ENCODE peak calls at places on chromosomes 1 and 21, in six cellular contexts. One of them, this sample, is unnamed.
A peak's percentile ranks its signal among the peaks of the same experiment; 100 is the strongest.

GRCh38 chr21:15289896-15290841 is 225.4 kb upstream of the NRIP1 start:
- DNase-seq in endothelial cell of umbilical vein: no peak
- DNase-seq in GM12878: no peak
- DNase-seq in A549: no peak
- DNase-seq in K562: peak; percentile 77
- DNase-seq in HepG2: peak; percentile 22
- DNase-seq in this sample: no peak

GRCh38 chr1:155859234-155859829 is at the start of gene SYT11:
- DNase-seq in K562: peak; percentile 98
- DNase-seq in HepG2: peak; percentile 94
- DNase-seq in GM12878: peak; percentile 91
- DNase-seq in A549: peak; percentile 94
- DNase-seq in endothelial cell of umbilical vein: peak; percentile 95
- DNase-seq in this sample: peak; percentile 96

GRCh38 chr1:29673669-29674624 is 437.6 kb downstream of the PTPRU start:
- DNase-seq in GM12878: no peak
- DNase-seq in HepG2: no peak
- DNase-seq in A549: no peak
- DNase-seq in endothelial cell of umbilical vein: no peak
- DNase-seq in K562: no peak
- DNase-seq in this sample: no peak

GRCh38 chr1:180800945-180801344 is 111.8 kb upstream of the KIAA1614 start:
- DNase-seq in endothelial cell of umbilical vein: no peak
- DNase-seq in GM12878: no peak
- DNase-seq in A549: no peak
- DNase-seq in K562: no peak
- DNase-seq in HepG2: no peak
- DNase-seq in this sample: no peak

GRCh38 chr1:10979483-10979920 is 33.0 kb upstream of the TARDBP start:
- DNase-seq in A549: no peak
- DNase-seq in HepG2: peak; percentile 85
- DNase-seq in K562: no peak
- DNase-seq in GM12878: no peak
- DNase-seq in endothelial cell of umbilical vein: peak; percentile 62
- DNase-seq in this sample: peak; percentile 37

GRCh38 chr1:13801232-13801631 is 101.2 kb downstream of the PRDM2 start:
- DNase-seq in GM12878: no peak
- DNase-seq in A549: no peak
- DNase-seq in K562: no peak
- DNase-seq in HepG2: no peak
- DNase-seq in endothelial cell of umbilical vein: no peak
- DNase-seq in this sample: no peak

GRCh38 chr1:192809286-192810252 is 730 bp downstream of the RGS2 start:
- DNase-seq in HepG2: no peak
- DNase-seq in K562: peak; percentile 64
- DNase-seq in GM12878: no peak
- DNase-seq in A549: peak; percentile 48
- DNase-seq in endothelial cell of umbilical vein: peak; percentile 68
- DNase-seq in this sample: peak; percentile 71

GRCh38 chr1:29124366-29125236 is 898 bp upstream of the TMEM200B start:
- DNase-seq in K562: peak; percentile 80
- DNase-seq in GM12878: no peak
- DNase-seq in endothelial cell of umbilical vein: peak; percentile 72
- DNase-seq in HepG2: peak; percentile 56
- DNase-seq in A549: peak; percentile 56
- DNase-seq in this sample: peak; percentile 67

GRCh38 chr21:35565204-35565611 is 495.1 kb downstream of the SETD4 start:
- DNase-seq in GM12878: no peak
- DNase-seq in HepG2: no peak
- DNase-seq in K562: peak; percentile 60
- DNase-seq in endothelial cell of umbilical vein: peak; percentile 8
- DNase-seq in A549: no peak
- DNase-seq in this sample: peak; percentile 87

GRCh38 chr1:77085109-77085508 is 134.1 kb downstream of the PIGK start:
- DNase-seq in K562: no peak
- DNase-seq in GM12878: no peak
- DNase-seq in HepG2: no peak
- DNase-seq in endothelial cell of umbilical vein: no peak
- DNase-seq in A549: no peak
- DNase-seq in this sample: no peak

GRCh38 chr1:203402609-203403337 is 51.9 kb upstream of the FMOD start:
- DNase-seq in A549: no peak
- DNase-seq in endothelial cell of umbilical vein: peak; percentile 66
- DNase-seq in K562: no peak
- DNase-seq in HepG2: no peak
- DNase-seq in GM12878: no peak
- DNase-seq in this sample: peak; percentile 72

GRCh38 chr1:152514715-152515453 is 602 bp downstream of the CRCT1 start:
- DNase-seq in K562: no peak
- DNase-seq in A549: no peak
- DNase-seq in HepG2: no peak
- DNase-seq in endothelial cell of umbilical vein: no peak
- DNase-seq in GM12878: no peak
- DNase-seq in this sample: no peak

GRCh38 chr1:169487561-169487960 is 1.8 kb upstream of the SLC19A2 start:
- DNase-seq in GM12878: no peak
- DNase-seq in HepG2: no peak
- DNase-seq in A549: no peak
- DNase-seq in endothelial cell of umbilical vein: no peak
- DNase-seq in K562: no peak
- DNase-seq in this sample: no peak

GRCh38 chr1:13950637-13951036 is 250.6 kb downstream of the PRDM2 start:
- DNase-seq in HepG2: no peak
- DNase-seq in K562: peak; percentile 39
- DNase-seq in endothelial cell of umbilical vein: no peak
- DNase-seq in A549: no peak
- DNase-seq in GM12878: no peak
- DNase-seq in this sample: peak; percentile 13

GRCh38 chr1:206952182-206952581 is 5.9 kb upstream of the PIGR start:
- DNase-seq in HepG2: peak; percentile 37
- DNase-seq in A549: peak; percentile 48
- DNase-seq in GM12878: no peak
- DNase-seq in K562: peak; percentile 25
- DNase-seq in endothelial cell of umbilical vein: no peak
- DNase-seq in this sample: peak; percentile 18

GRCh38 chr1:10604966-10605365 is 130.2 kb downstream of the PEX14 start:
- DNase-seq in HepG2: no peak
- DNase-seq in K562: no peak
- DNase-seq in endothelial cell of umbilical vein: no peak
- DNase-seq in A549: no peak
- DNase-seq in GM12878: no peak
- DNase-seq in this sample: no peak

GRCh38 chr21:43364851-43365424 is 62.0 kb downstream of the SIK1 start:
- DNase-seq in endothelial cell of umbilical vein: no peak
- DNase-seq in K562: no peak
- DNase-seq in GM12878: no peak
- DNase-seq in A549: no peak
- DNase-seq in HepG2: peak; percentile 72
- DNase-seq in this sample: no peak

GRCh38 chr1:15245593-15246325 is 1.3 kb upstream of the FHAD1 start:
- DNase-seq in GM12878: no peak
- DNase-seq in A549: no peak
- DNase-seq in HepG2: no peak
- DNase-seq in endothelial cell of umbilical vein: no peak
- DNase-seq in K562: no peak
- DNase-seq in this sample: peak; percentile 59

GRCh38 chr1:15242766-15243165 is 4.3 kb upstream of the FHAD1 start:
- DNase-seq in A549: no peak
- DNase-seq in K562: no peak
- DNase-seq in endothelial cell of umbilical vein: no peak
- DNase-seq in HepG2: no peak
- DNase-seq in GM12878: no peak
- DNase-seq in this sample: no peak

GRCh38 chr1:15246960-15247614 is at the start of gene FHAD1:
- DNase-seq in endothelial cell of umbilical vein: peak; percentile 64
- DNase-seq in K562: no peak
- DNase-seq in A549: peak; percentile 78
- DNase-seq in HepG2: no peak
- DNase-seq in GM12878: no peak
- DNase-seq in this sample: peak; percentile 12

GRCh38 chr1:15244813-15245212 is 2.2 kb upstream of the FHAD1 start:
- DNase-seq in K562: no peak
- DNase-seq in endothelial cell of umbilical vein: no peak
- DNase-seq in HepG2: no peak
- DNase-seq in GM12878: no peak
- DNase-seq in A549: no peak
- DNase-seq in this sample: peak; percentile 40

DNA sequence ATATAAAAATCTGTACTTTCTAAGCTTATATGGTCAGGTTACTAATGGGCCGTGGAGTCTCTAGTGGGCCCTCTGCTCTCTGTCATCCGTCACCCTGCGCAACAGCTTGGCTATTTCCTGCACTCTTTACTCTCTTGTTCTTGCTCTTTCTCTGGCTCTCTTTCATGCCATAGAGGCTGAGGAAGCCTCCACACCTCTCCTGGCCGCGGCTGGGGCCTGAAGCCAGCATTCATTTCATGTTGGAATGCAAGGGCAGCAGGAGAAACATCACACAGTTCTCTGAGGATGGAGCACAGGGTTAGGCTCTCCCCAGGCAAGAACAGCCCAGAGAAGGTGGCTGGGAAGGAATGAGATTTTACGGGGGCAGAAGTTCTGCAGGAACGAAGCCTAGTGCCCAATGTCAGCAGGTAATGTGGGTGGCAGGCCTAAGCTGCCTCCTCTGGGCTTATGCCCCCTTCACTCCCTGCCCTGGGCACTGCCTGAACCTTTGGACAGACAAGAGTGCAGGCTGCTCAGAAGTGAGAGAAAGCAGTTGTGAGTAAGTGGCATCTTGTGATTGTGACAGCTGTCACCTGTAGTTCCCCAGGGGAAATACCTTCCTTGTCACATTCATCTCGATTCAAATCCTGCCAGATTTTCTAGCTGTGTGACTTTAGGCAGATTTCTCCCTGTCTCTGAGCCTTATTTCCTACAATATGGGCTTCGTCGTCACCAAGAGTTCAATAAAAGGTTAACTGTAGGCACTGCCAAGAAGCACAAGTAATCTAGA is 3.6 kb upstream of the FHAD1 start:
- DNase-seq in A549: no peak
- DNase-seq in K562: no peak
- DNase-seq in HepG2: no peak
- DNase-seq in endothelial cell of umbilical vein: no peak
- DNase-seq in GM12878: no peak
- DNase-seq in this sample: no peak
- TF ChIP-seq MYC in A549: no peak
- TF ChIP-seq MYC in K562: no peak
- TF ChIP-seq MYC in HepG2: no peak
- TF ChIP-seq MYC in endothelial cell of umbilical vein: no peak
- TF ChIP-seq MYC in GM12878: no peak
- TF ChIP-seq MYC in this sample: no peak

GRCh38 chr1:36206323-36206858 is 17.9 kb upstream of the THRAP3 start:
- DNase-seq in GM12878: no peak
- DNase-seq in HepG2: no peak
- DNase-seq in A549: no peak
- DNase-seq in endothelial cell of umbilical vein: no peak
- DNase-seq in K562: no peak
- DNase-seq in this sample: no peak

GRCh38 chr1:36203027-36203553 is 21.2 kb upstream of the THRAP3 start:
- DNase-seq in HepG2: no peak
- DNase-seq in endothelial cell of umbilical vein: no peak
- DNase-seq in GM12878: no peak
- DNase-seq in K562: no peak
- DNase-seq in A549: no peak
- DNase-seq in this sample: no peak

GRCh38 chr1:36207339-36207738 is 16.9 kb upstream of the THRAP3 start:
- DNase-seq in A549: peak; percentile 57
- DNase-seq in HepG2: no peak
- DNase-seq in K562: no peak
- DNase-seq in endothelial cell of umbilical vein: no peak
- DNase-seq in GM12878: no peak
- DNase-seq in this sample: no peak

GRCh38 chr1:36203554-36204346 is 20.5 kb upstream of the THRAP3 start:
- DNase-seq in HepG2: no peak
- DNase-seq in GM12878: no peak
- DNase-seq in A549: peak; percentile 70
- DNase-seq in K562: no peak
- DNase-seq in endothelial cell of umbilical vein: no peak
- DNase-seq in this sample: peak; percentile 45

DNA sequence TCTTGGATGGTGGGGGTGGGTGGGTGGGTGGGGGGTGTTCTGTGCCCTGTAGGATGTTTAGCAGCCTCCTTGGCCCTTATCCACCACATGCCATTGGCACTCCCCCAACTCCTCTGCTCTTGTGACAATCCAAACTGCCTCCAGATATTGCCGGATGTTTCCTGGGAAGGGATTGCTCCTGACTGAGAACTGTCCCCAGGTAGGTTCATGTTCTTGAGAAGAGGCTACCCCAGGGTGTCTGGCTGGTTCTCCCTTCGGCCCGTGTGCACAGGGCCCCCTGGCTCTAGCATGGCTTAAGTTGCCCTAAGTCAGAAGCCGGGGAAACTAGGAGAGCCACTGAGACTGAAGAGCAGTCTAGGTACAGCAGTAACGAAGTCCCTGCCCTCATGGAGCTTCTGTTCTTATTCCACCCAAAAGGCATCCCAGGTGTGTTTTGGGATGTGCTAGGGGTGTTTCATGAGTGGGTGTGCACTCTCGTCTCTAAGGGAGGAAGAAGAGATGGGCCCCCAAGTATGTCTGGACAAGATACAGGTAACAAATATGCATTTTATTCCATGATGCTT is 19.8 kb upstream of the THRAP3 start:
- DNase-seq in GM12878: no peak
- DNase-seq in A549: peak; percentile 44
- DNase-seq in endothelial cell of umbilical vein: no peak
- DNase-seq in HepG2: no peak
- DNase-seq in K562: no peak
- DNase-seq in this sample: no peak
- TF ChIP-seq MAX in GM12878: no peak
- TF ChIP-seq MAX in A549: no peak
- TF ChIP-seq MAX in endothelial cell of umbilical vein: no peak
- TF ChIP-seq MAX in HepG2: no peak
- TF ChIP-seq MAX in K562: no peak
- TF ChIP-seq MAX in this sample: no peak

DNA sequence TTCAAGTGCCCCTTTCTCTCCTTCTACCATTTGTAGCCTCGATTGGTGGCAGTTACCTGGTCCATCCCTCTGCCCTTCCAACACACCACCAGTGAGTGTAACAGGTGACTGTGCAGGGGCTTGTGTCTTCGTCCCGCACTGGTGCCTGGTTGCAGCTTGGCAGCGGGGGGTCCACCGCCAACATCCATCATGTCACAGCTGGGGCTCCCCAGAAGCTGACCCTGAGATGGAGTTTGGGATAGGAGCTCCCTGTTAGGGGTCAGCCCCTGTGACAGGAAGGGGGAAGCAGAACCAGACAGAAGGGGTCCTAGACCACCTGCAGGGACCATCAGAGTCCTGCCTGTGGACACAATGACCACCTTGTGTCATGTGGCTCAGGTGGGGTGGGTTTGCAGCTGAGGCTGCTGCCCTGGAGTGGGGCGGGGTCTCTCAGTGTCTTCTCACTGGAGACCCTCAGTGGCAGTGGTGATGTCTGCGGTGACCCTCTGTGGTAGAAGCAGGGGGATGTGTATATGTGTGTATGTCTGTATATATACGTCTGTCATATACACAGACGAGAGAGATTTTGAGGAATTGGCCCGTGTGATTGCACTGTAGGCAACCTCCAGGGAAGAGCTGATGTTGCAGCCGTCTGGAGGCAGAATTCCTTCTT is 3.5 kb upstream of the CALML6 start:
- DNase-seq in K562: no peak
- DNase-seq in GM12878: no peak
- DNase-seq in endothelial cell of umbilical vein: no peak
- DNase-seq in A549: no peak
- DNase-seq in HepG2: no peak
- DNase-seq in this sample: no peak
- TF ChIP-seq MYC in K562: no peak
- TF ChIP-seq MYC in GM12878: no peak
- TF ChIP-seq MYC in endothelial cell of umbilical vein: no peak
- TF ChIP-seq MYC in A549: no peak
- TF ChIP-seq MYC in HepG2: no peak
- TF ChIP-seq MYC in this sample: no peak

GRCh38 chr1:161998811-161999210 is 24.9 kb downstream of the OLFML2B start:
- DNase-seq in endothelial cell of umbilical vein: no peak
- DNase-seq in GM12878: no peak
- DNase-seq in K562: no peak
- DNase-seq in A549: no peak
- DNase-seq in HepG2: no peak
- DNase-seq in this sample: no peak
- TF ChIP-seq MAX in endothelial cell of umbilical vein: no peak
- TF ChIP-seq MAX in GM12878: no peak
- TF ChIP-seq MAX in K562: no peak
- TF ChIP-seq MAX in A549: no peak
- TF ChIP-seq MAX in HepG2: no peak
- TF ChIP-seq MAX in this sample: no peak